ENCODE peak calls at places on chromosome 19, in nine cellular contexts. N, O, R, L, V, S, C, Q and X are unnamed samples.

GRCh38 chr19:35144600-35145436 is 1.8 kb downstream of the FXYD7 start:
- DNase-seq in R (no peak), N (no peak), Q (no peak), C (peak), S (no peak), V (peak), O (no peak), L (no peak), X (no peak)

GRCh38 chr19:13492128-13492527 is 14.2 kb downstream of the CACNA1A start:
- DNase-seq in N (no peak), C (no peak), O (no peak), S (peak), Q (no peak), L (no peak), R (no peak), V (no peak), X (no peak)

GRCh38 chr19:56874530-56874929 is 34.0 kb upstream of the PEG3 start:
- DNase-seq in V (no peak), C (no peak), R (no peak), O (no peak), N (no peak), S (no peak), L (no peak), Q (no peak), X (no peak)

GRCh38 chr19:28577199-28577598 is 635.8 kb downstream of the UQCRFS1 start:
- DNase-seq in O (no peak), L (no peak), R (no peak), V (no peak), S (no peak), N (no peak), Q (no peak), C (no peak), X (no peak)

GRCh38 chr19:50649433-50650391 is at the start of gene C19orf81:
- DNase-seq in V (no peak), O (no peak), R (no peak), Q (no peak), C (no peak), L (no peak), N (no peak), S (no peak), X (no peak)

GRCh38 chr19:9130965-9131364 is 4.2 kb upstream of the OR7G3 start:
- DNase-seq in N (no peak), R (no peak), C (no peak), O (no peak), L (no peak), Q (no peak), V (no peak), S (no peak), X (no peak)

GRCh38 chr19:1259206-1259872 is 9.8 kb upstream of the CIRBP start:
- DNase-seq in S (peak), Q (no peak), N (no peak), O (peak), V (no peak), R (peak), C (peak), L (no peak), X (peak)

GRCh38 chr19:14517840-14518505 is at the start of gene DNAJB1:
- DNase-seq in O (peak), R (peak), Q (peak), S (peak), N (peak), C (peak), V (no peak), L (no peak), X (peak)

GRCh38 chr19:30888937-30889336 is 460.3 kb downstream of the TSHZ3 start:
- DNase-seq in L (no peak), S (no peak), C (no peak), O (no peak), V (no peak), N (no peak), R (no peak), Q (no peak), X (no peak)

GRCh38 chr19:52542984-52543664 is 15.7 kb downstream of the ZNF808 start:
- DNase-seq in R (no peak), L (no peak), C (no peak), V (no peak), O (no peak), N (peak), Q (no peak), S (no peak), X (no peak)

GRCh38 chr19:18419699-18420460 is 682 bp downstream of the SSBP4 start:
- DNase-seq in O (peak), C (peak), Q (no peak), L (no peak), V (no peak), R (no peak), S (peak), N (no peak), X (peak)

GRCh38 chr19:29694669-29695627 is 20.1 kb downstream of the C19orf12 start:
- DNase-seq in S (peak), V (no peak), Q (peak), R (peak), O (peak), L (no peak), N (peak), C (peak), X (peak)

GRCh38 chr19:58518261-58519086 is 1.1 kb downstream of the ZBTB45 start:
- DNase-seq in N (no peak), C (no peak), S (peak), O (no peak), V (no peak), Q (no peak), R (no peak), L (no peak), X (peak)

GRCh38 chr19:15439078-15439799 is 10.5 kb downstream of the WIZ start:
- DNase-seq in N (no peak), V (no peak), Q (no peak), C (no peak), O (no peak), S (no peak), L (no peak), R (no peak), X (no peak)

GRCh38 chr19:33595783-33596182 is 26.0 kb upstream of the CHST8 start:
- DNase-seq in L (no peak), V (no peak), C (no peak), Q (no peak), S (no peak), R (no peak), N (no peak), O (no peak), X (no peak)

GRCh38 chr19:572891-573825 is 762 bp downstream of the BSG start:
- DNase-seq in V (no peak), R (peak), O (peak), C (peak), N (no peak), S (peak), Q (no peak), L (no peak), X (peak)

GRCh38 chr19:31064486-31064885 is 284.8 kb downstream of the TSHZ3 start:
- DNase-seq in C (no peak), Q (no peak), O (no peak), S (no peak), N (no peak), L (no peak), V (no peak), R (no peak), X (no peak)

GRCh38 chr19:31348416-31349159 is 648 bp downstream of the TSHZ3 start:
- DNase-seq in V (peak), C (peak), Q (no peak), L (no peak), R (no peak), S (peak), N (no peak), O (no peak), X (peak)

GRCh38 chr19:35592226-35592625 is 6.3 kb downstream of the PMIS2 start:
- DNase-seq in L (no peak), O (no peak), C (no peak), R (peak), Q (no peak), S (peak), N (no peak), V (peak), X (no peak)

GRCh38 chr19:32921624-32922023 is 50.1 kb downstream of the CEP89 start:
- DNase-seq in R (no peak), O (no peak), N (no peak), C (no peak), Q (no peak), S (no peak), V (no peak), L (no peak), X (no peak)

GRCh38 chr19:48415395-48415794 is 21.9 kb downstream of the GRIN2D start:
- DNase-seq in Q (no peak), V (no peak), R (peak), L (no peak), S (peak), C (peak), O (peak), N (peak), X (peak)

GRCh38 chr19:1169921-1170885 is 3.9 kb downstream of the SBNO2 start:
- DNase-seq in O (no peak), L (no peak), R (peak), S (peak), V (no peak), N (no peak), C (no peak), Q (no peak), X (peak)

GRCh38 chr19:43747557-43748204 is 7.1 kb downstream of the SMG9 start:
- DNase-seq in S (no peak), R (peak), V (no peak), Q (no peak), L (no peak), O (no peak), C (no peak), N (no peak), X (no peak)

GRCh38 chr19:42132030-42132628 is at the start of gene POU2F2:
- DNase-seq in V (no peak), C (peak), O (peak), R (peak), L (no peak), N (peak), S (peak), Q (no peak), X (peak)

GRCh38 chr19:3270908-3271307 is 46.4 kb downstream of the CELF5 start:
- DNase-seq in N (no peak), S (peak), L (no peak), V (peak), O (no peak), R (peak), C (no peak), Q (peak), X (no peak)

GRCh38 chr19:20611866-20612265 is 46.3 kb upstream of the ZNF737 start:
- DNase-seq in S (no peak), V (no peak), L (no peak), Q (no peak), O (no peak), N (no peak), R (no peak), C (no peak), X (no peak)

GRCh38 chr19:16824658-16825311 is 4.4 kb upstream of the SIN3B start:
- DNase-seq in Q (no peak), N (no peak), V (no peak), O (no peak), L (no peak), S (peak), R (no peak), C (no peak), X (no peak)

GRCh38 chr19:23802290-23802689 is 43.6 kb upstream of the ZNF681 start:
- DNase-seq in C (no peak), S (no peak), L (no peak), N (no peak), V (no peak), R (no peak), Q (no peak), O (no peak), X (no peak)

GRCh38 chr19:2542341-2543069 is 66.6 kb downstream of the GADD45B start:
- DNase-seq in S (no peak), O (no peak), C (no peak), N (no peak), V (no peak), R (peak), Q (no peak), L (no peak), X (peak)

GRCh38 chr19:16623576-16623975 is 4.4 kb downstream of the MED26 start:
- DNase-seq in N (no peak), C (no peak), L (no peak), O (no peak), V (no peak), R (no peak), Q (no peak), S (no peak), X (no peak)

GRCh38 chr19:30785728-30786127 is 413.5 kb downstream of the ZNF536 start:
- DNase-seq in S (no peak), Q (no peak), C (no peak), O (no peak), N (no peak), R (no peak), L (no peak), V (no peak), X (no peak)

GRCh38 chr19:6238643-6239281 is 41.0 kb downstream of the MLLT1 start:
- DNase-seq in C (peak), V (no peak), N (no peak), L (no peak), Q (peak), O (no peak), R (peak), S (peak), X (peak)

GRCh38 chr19:12937243-12938053 is 961 bp upstream of the CALR start:
- DNase-seq in N (no peak), C (no peak), O (no peak), S (no peak), Q (no peak), L (no peak), V (no peak), R (peak), X (no peak)

GRCh38 chr19:44623080-44623479 is 9.7 kb downstream of the IGSF23 start:
- DNase-seq in R (peak), S (peak), O (no peak), N (no peak), V (no peak), C (no peak), Q (no peak), L (no peak), X (no peak)

GRCh38 chr19:17654993-17655392 is 33.2 kb downstream of the UNC13A start:
- DNase-seq in S (no peak), C (peak), Q (no peak), O (no peak), R (no peak), N (no peak), L (no peak), V (no peak), X (no peak)

GRCh38 chr19:35641515-35642151 is at the start of gene ETV2:
- DNase-seq in R (peak), V (no peak), N (no peak), Q (no peak), O (no peak), C (peak), S (peak), L (no peak), X (no peak)

GRCh38 chr19:10812902-10813404 is 23.1 kb downstream of the TMED1 start:
- DNase-seq in C (peak), Q (no peak), S (peak), N (no peak), R (peak), V (no peak), O (peak), L (peak), X (no peak)

GRCh38 chr19:40341601-40342482 is 6.4 kb downstream of the C19orf47 start:
- DNase-seq in R (peak), V (no peak), O (peak), L (no peak), N (no peak), Q (no peak), C (peak), S (peak), X (peak)